ENCODE peak calls at places on chromosomes 1 and 21, in four cellular contexts. N, U, L and Y are unnamed samples.

GRCh38 chr1:170562644-170563338 is 30.8 kb downstream of the GORAB start:
- DNase-seq in N (peak; percentile 16), U (peak; percentile 79), L (peak; percentile 59), Y (peak; percentile 4)

GRCh38 chr21:44874497-44875331 is 1.2 kb upstream of the PTTG1IP start:
- DNase-seq in N (peak; percentile 47), U (peak; percentile 83), L (no peak), Y (no peak)

GRCh38 chr1:54273092-54273836 is 73.3 kb downstream of the MRPL37 start:
- DNase-seq in N (no peak), U (peak; percentile 96), L (no peak), Y (no peak)

GRCh38 chr1:206890690-206891089 is 6.6 kb upstream of the IL24 start:
- DNase-seq in N (no peak), U (no peak), L (no peak), Y (no peak)

GRCh38 chr1:147622731-147623130 is 47.6 kb downstream of the ACP6 start:
- DNase-seq in N (no peak), U (no peak), L (no peak), Y (no peak)

GRCh38 chr1:23791434-23792047 is 596 bp downstream of the LYPLA2 start:
- DNase-seq in N (no peak), U (peak; percentile 71), L (no peak), Y (no peak)

GRCh38 chr1:207910678-207911354 is at the start of gene CD34:
- DNase-seq in N (no peak), U (peak; percentile 88), L (no peak), Y (no peak)

GRCh38 chr1:27570823-27571222 is 33.1 kb downstream of the AHDC1 start:
- DNase-seq in N (no peak), U (no peak), L (no peak), Y (no peak)

GRCh38 chr1:119637719-119638118 is 10.3 kb downstream of the ZNF697 start:
- DNase-seq in N (no peak), U (no peak), L (no peak), Y (no peak)

GRCh38 chr1:232795497-232796068 is 9.6 kb upstream of the MAP10 start:
- DNase-seq in N (no peak), U (no peak), L (no peak), Y (no peak)

GRCh38 chr1:177902151-177902765 is 67.6 kb downstream of the SEC16B start:
- DNase-seq in N (no peak), U (no peak), L (no peak), Y (no peak)

GRCh38 chr1:167456926-167457325 is 61.4 kb downstream of the CD247 start:
- DNase-seq in N (no peak), U (peak; percentile 25), L (no peak), Y (no peak)

GRCh38 chr1:167454304-167454928 is 63.9 kb downstream of the CD247 start:
- DNase-seq in N (no peak), U (peak; percentile 15), L (no peak), Y (no peak)

GRCh38 chr1:167456500-167456899 is 61.8 kb downstream of the CD247 start:
- DNase-seq in N (no peak), U (peak; percentile 59), L (no peak), Y (no peak)

GRCh38 chr1:167454929-167455785 is 63.2 kb downstream of the CD247 start:
- DNase-seq in N (peak; percentile 47), U (peak; percentile 82), L (no peak), Y (no peak)

DNA sequence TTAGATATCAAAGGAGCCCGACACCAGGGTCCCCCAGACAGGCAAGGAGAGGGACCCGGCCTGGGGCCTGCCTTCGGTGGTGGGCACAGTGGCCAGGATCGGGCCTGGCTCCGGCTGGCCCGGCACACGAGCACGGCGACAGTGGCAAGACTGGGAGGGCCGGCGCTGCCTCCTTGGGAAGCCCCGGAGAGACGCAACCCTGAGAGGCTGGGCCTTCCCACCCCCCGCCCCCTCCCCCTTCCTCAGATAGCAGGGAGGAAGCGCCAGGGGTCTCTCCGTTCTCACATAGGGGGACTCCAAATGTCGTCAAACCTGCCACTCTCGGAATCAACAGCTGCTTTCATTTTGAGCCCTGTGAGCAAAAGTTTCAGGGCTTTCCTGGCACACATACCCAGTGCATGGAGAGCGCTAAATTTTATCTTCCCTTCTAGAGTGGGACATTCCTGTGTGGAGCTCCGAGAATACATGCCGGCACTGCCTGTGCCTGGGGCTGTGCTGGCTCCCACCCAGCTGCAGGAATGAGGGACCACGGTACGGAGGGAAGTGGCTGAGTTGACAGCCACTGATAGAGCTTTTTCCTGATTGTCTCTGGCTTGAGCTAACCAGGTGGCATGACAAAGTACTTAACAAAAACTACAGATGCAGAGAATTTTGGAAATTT is 62.4 kb downstream of the CD247 start:
- DNase-seq in N (peak; percentile 17), U (peak; percentile 65), L (no peak), Y (no peak)
- TF ChIP-seq CTCF in N (no peak), U (no peak), L (no peak), Y (no peak)

GRCh38 chr1:46601257-46602007 is 2.6 kb downstream of the MKNK1 start:
- DNase-seq in N (no peak), U (no peak), L (no peak), Y (no peak)

GRCh38 chr1:46603481-46603857 is 599 bp downstream of the MKNK1 start:
- DNase-seq in N (no peak), U (no peak), L (no peak), Y (no peak)

GRCh38 chr1:46606255-46606965 is 2.3 kb upstream of the MKNK1 start:
- DNase-seq in N (no peak), U (no peak), L (no peak), Y (no peak)

GRCh38 chr1:46605242-46605641 is 1.2 kb upstream of the MKNK1 start:
- DNase-seq in N (no peak), U (no peak), L (no peak), Y (no peak)

DNA sequence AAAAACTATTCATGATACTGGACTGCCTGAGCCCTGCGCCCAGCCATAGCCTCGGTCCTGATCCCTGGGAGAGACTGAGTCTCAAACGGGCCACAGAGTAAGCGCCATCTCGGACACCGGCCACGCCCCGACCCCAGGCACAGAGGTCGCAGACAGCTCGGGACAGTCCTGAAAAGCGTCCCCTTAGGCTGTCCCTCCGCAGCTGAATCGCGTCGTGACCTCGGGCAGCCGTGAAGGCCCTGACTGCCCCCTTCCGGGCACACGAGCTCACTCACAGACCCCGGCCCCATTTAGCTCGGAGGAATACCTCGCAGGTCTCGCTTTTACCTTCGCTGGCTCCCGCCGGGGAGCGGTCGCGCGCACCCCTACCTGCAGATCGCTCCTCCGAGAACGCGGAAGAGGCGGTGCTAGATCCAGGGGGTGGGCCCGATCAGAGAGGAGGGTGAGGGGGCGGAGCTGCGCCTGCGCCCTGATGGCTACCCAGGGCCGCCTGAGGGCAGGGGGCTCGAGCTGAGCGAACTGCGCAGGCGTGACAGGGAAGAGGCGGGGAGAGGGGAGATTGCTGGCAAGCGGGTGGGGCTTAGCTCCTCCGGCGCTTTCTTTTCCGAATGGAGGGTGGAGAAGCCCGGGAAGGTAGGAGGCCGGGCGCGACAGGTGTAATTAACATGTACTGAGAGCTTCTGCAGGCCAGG is at the start of gene MKNK1:
- DNase-seq in N (peak; percentile 97), U (peak; percentile 99), L (peak; percentile 63), Y (peak; percentile 81)
- TF ChIP-seq CTCF in N (no peak), U (no peak), L (peak; percentile 29), Y (no peak)

GRCh38 chr21:16193758-16194606 is 464.2 kb downstream of the USP25 start:
- DNase-seq in N (peak; percentile 59), U (peak; percentile 80), L (peak; percentile 34), Y (no peak)
- TF ChIP-seq CTCF in N (no peak), U (no peak), L (peak; percentile 21), Y (no peak)

GRCh38 chr1:8062861-8063260 is 36.8 kb upstream of the ERRFI1 start:
- DNase-seq in N (no peak), U (no peak), L (no peak), Y (no peak)

GRCh38 chr1:8055973-8056372 is 29.9 kb upstream of the ERRFI1 start:
- DNase-seq in N (no peak), U (peak; percentile 38), L (no peak), Y (no peak)

GRCh38 chr1:8061210-8061609 is 35.1 kb upstream of the ERRFI1 start:
- DNase-seq in N (peak; percentile 83), U (no peak), L (peak; percentile 86), Y (no peak)

GRCh38 chr1:8061673-8062386 is 35.7 kb upstream of the ERRFI1 start:
- DNase-seq in N (no peak), U (no peak), L (no peak), Y (no peak)

DNA sequence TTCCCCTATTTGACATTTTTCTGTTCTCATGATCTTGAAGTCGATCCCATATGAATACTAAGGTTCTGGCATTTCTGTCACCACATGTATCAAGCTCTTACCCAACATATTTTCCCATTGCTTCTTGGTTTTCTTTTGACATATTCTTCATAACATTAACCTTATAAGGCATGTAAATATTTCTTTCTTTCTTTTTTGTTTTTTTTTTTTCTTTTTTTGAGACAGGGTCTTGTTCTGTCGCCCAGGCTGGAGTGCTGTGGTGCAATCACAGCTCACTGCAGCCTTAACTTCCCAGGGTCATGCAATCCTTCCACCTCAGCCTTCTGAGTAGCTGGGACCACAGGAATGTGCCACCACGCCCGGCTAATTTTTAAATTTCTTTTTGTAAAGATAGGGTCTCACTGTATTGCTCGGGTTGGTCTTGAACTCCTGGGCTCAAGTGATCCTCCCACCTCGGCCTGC is 33.1 kb upstream of the ERRFI1 start:
- DNase-seq in N (no peak), U (no peak), L (no peak), Y (no peak)
- TF ChIP-seq CTCF in N (no peak), U (no peak), L (no peak), Y (no peak)

GRCh38 chr1:56147459-56147858 is 431.9 kb downstream of the PLPP3 start:
- DNase-seq in N (no peak), U (no peak), L (no peak), Y (no peak)

GRCh38 chr1:56147020-56147419 is 432.3 kb downstream of the PLPP3 start:
- DNase-seq in N (no peak), U (no peak), L (no peak), Y (no peak)

GRCh38 chr1:56150441-56151215 is 428.7 kb downstream of the PLPP3 start:
- DNase-seq in N (no peak), U (no peak), L (no peak), Y (no peak)

GRCh38 chr1:56149761-56150160 is 429.6 kb downstream of the PLPP3 start:
- DNase-seq in N (no peak), U (no peak), L (no peak), Y (no peak)

GRCh38 chr1:56148466-56149193 is 430.7 kb downstream of the PLPP3 start:
- DNase-seq in N (no peak), U (no peak), L (no peak), Y (no peak)
- TF ChIP-seq CTCF in N (no peak), U (no peak), L (no peak), Y (peak; percentile 4)